ENCODE peak calls at places on chromosomes 13 and 19, in nine cellular contexts. One of them, this sample, is unnamed.

GRCh38 chr13:26855071-26855470 is 94.5 kb upstream of the GPR12 start:
- DNase-seq in central memory CD8-positive, alpha-beta T cell: no peak
- DNase-seq in endothelial cell: no peak
- DNase-seq in GM23338: no peak
- DNase-seq in DND-41: no peak
- DNase-seq in Daoy: no peak
- DNase-seq in neuronal stem cell: no peak
- DNase-seq in fibroblast of lung: no peak
- DNase-seq in epithelial cell of esophagus: no peak
- DNase-seq in this sample: no peak

GRCh38 chr19:6807291-6807690 is 34.8 kb downstream of the VAV1 start:
- DNase-seq in central memory CD8-positive, alpha-beta T cell: no peak
- DNase-seq in endothelial cell: no peak
- DNase-seq in GM23338: no peak
- DNase-seq in DND-41: no peak
- DNase-seq in Daoy: no peak
- DNase-seq in neuronal stem cell: no peak
- DNase-seq in fibroblast of lung: no peak
- DNase-seq in epithelial cell of esophagus: no peak
- DNase-seq in this sample: no peak

GRCh38 chr19:3357731-3358391 is 8.5 kb upstream of the NFIC start:
- DNase-seq in central memory CD8-positive, alpha-beta T cell: peak
- DNase-seq in endothelial cell: no peak
- DNase-seq in GM23338: peak
- DNase-seq in DND-41: no peak
- DNase-seq in Daoy: no peak
- DNase-seq in neuronal stem cell: no peak
- DNase-seq in fibroblast of lung: no peak
- DNase-seq in epithelial cell of esophagus: peak
- DNase-seq in this sample: peak

GRCh38 chr13:28659611-28659970 is 661 bp downstream of the POMP start:
- DNase-seq in central memory CD8-positive, alpha-beta T cell: no peak
- DNase-seq in endothelial cell: no peak
- DNase-seq in GM23338: no peak
- DNase-seq in DND-41: no peak
- DNase-seq in Daoy: peak
- DNase-seq in neuronal stem cell: no peak
- DNase-seq in fibroblast of lung: peak
- DNase-seq in epithelial cell of esophagus: peak
- DNase-seq in this sample: no peak

GRCh38 chr19:18612772-18613588 is at the start of gene TMEM59L:
- DNase-seq in central memory CD8-positive, alpha-beta T cell: peak
- DNase-seq in endothelial cell: no peak
- DNase-seq in GM23338: peak
- DNase-seq in DND-41: peak
- DNase-seq in Daoy: peak
- DNase-seq in neuronal stem cell: no peak
- DNase-seq in fibroblast of lung: no peak
- DNase-seq in epithelial cell of esophagus: no peak
- DNase-seq in this sample: peak

GRCh38 chr13:106104281-106104901 is 431.1 kb downstream of the EFNB2 start:
- DNase-seq in central memory CD8-positive, alpha-beta T cell: no peak
- DNase-seq in endothelial cell: no peak
- DNase-seq in GM23338: no peak
- DNase-seq in DND-41: no peak
- DNase-seq in Daoy: peak
- DNase-seq in neuronal stem cell: peak
- DNase-seq in fibroblast of lung: peak
- DNase-seq in epithelial cell of esophagus: peak
- DNase-seq in this sample: no peak

GRCh38 chr19:3670258-3670795 is 29.9 kb downstream of the PIP5K1C start:
- DNase-seq in central memory CD8-positive, alpha-beta T cell: no peak
- DNase-seq in endothelial cell: no peak
- DNase-seq in GM23338: no peak
- DNase-seq in DND-41: no peak
- DNase-seq in Daoy: peak
- DNase-seq in neuronal stem cell: no peak
- DNase-seq in fibroblast of lung: peak
- DNase-seq in epithelial cell of esophagus: no peak
- DNase-seq in this sample: no peak

GRCh38 chr19:10763399-10763798 is 45.5 kb downstream of the DNM2 start:
- DNase-seq in central memory CD8-positive, alpha-beta T cell: no peak
- DNase-seq in endothelial cell: no peak
- DNase-seq in GM23338: no peak
- DNase-seq in DND-41: no peak
- DNase-seq in Daoy: no peak
- DNase-seq in neuronal stem cell: no peak
- DNase-seq in fibroblast of lung: no peak
- DNase-seq in epithelial cell of esophagus: no peak
- DNase-seq in this sample: no peak

GRCh38 chr19:15276620-15277019 is 44.4 kb upstream of the EPHX3 start:
- DNase-seq in central memory CD8-positive, alpha-beta T cell: no peak
- DNase-seq in endothelial cell: no peak
- DNase-seq in GM23338: no peak
- DNase-seq in DND-41: no peak
- DNase-seq in Daoy: no peak
- DNase-seq in neuronal stem cell: no peak
- DNase-seq in fibroblast of lung: no peak
- DNase-seq in epithelial cell of esophagus: peak
- DNase-seq in this sample: no peak

GRCh38 chr13:105336706-105337582 is 1198.5 kb downstream of the EFNB2 start:
- DNase-seq in central memory CD8-positive, alpha-beta T cell: no peak
- DNase-seq in endothelial cell: no peak
- DNase-seq in GM23338: no peak
- DNase-seq in DND-41: no peak
- DNase-seq in Daoy: no peak
- DNase-seq in neuronal stem cell: no peak
- DNase-seq in fibroblast of lung: peak
- DNase-seq in epithelial cell of esophagus: peak
- DNase-seq in this sample: no peak

GRCh38 chr13:29948246-29948645 is 97.8 kb upstream of the UBL3 start:
- DNase-seq in central memory CD8-positive, alpha-beta T cell: no peak
- DNase-seq in endothelial cell: no peak
- DNase-seq in GM23338: no peak
- DNase-seq in DND-41: no peak
- DNase-seq in Daoy: no peak
- DNase-seq in neuronal stem cell: no peak
- DNase-seq in fibroblast of lung: peak
- DNase-seq in epithelial cell of esophagus: no peak
- DNase-seq in this sample: peak

GRCh38 chr13:54637377-54637776 is 1608.8 kb downstream of the OLFM4 start:
- DNase-seq in central memory CD8-positive, alpha-beta T cell: no peak
- DNase-seq in endothelial cell: no peak
- DNase-seq in GM23338: peak
- DNase-seq in DND-41: no peak
- DNase-seq in Daoy: no peak
- DNase-seq in neuronal stem cell: peak
- DNase-seq in fibroblast of lung: peak
- DNase-seq in epithelial cell of esophagus: peak
- DNase-seq in this sample: no peak

GRCh38 chr13:99227909-99228688 is 27.4 kb downstream of the UBAC2 start:
- DNase-seq in central memory CD8-positive, alpha-beta T cell: no peak
- DNase-seq in endothelial cell: no peak
- DNase-seq in GM23338: no peak
- DNase-seq in DND-41: no peak
- DNase-seq in Daoy: no peak
- DNase-seq in neuronal stem cell: no peak
- DNase-seq in fibroblast of lung: no peak
- DNase-seq in epithelial cell of esophagus: peak
- DNase-seq in this sample: no peak

This sample was measured in D721Med.